ENCODE peak calls at places on chromosomes 13 and 19, in nine cellular contexts. C is choroid plexus epithelial cell; T is OCI-LY7; Y is AG10803; P is astrocyte of the cerebellum; B is CD8-positive, alpha-beta T cell; U is uterus; A is adrenal gland; R is NB4. K is an unnamed sample.

GRCh38 chr13:24511019-24511823 is 1.4 kb downstream of the PARP4 start:
- DNase-seq in B (peak), Y (peak), P (peak), C (peak), U (no peak), R (peak), A (peak), T (peak), K (peak)

GRCh38 chr19:51686171-51686570 is 7.0 kb upstream of the SPACA6 start:
- DNase-seq in U (no peak), Y (no peak), A (no peak), T (no peak), B (no peak), R (no peak), C (no peak), P (no peak), K (no peak)

GRCh38 chr13:47087841-47088240 is 191.0 kb upstream of the HTR2A start:
- DNase-seq in C (peak), T (no peak), Y (peak), P (no peak), R (peak), A (no peak), U (no peak), B (no peak), K (peak)

GRCh38 chr13:70544706-70545105 is 436.5 kb upstream of the KLHL1 start:
- DNase-seq in A (no peak), T (no peak), B (no peak), C (no peak), Y (no peak), R (no peak), P (no peak), U (no peak), K (no peak)

GRCh38 chr13:19152403-19152802 is 29.2 kb downstream of the TUBA3C start:
- DNase-seq in A (no peak), P (no peak), R (no peak), C (no peak), T (no peak), Y (no peak), B (no peak), U (no peak), K (no peak)

GRCh38 chr13:102902789-102903347 is 57.0 kb downstream of the ERCC5 start:
- DNase-seq in B (no peak), A (no peak), Y (no peak), T (no peak), R (no peak), U (no peak), P (no peak), C (peak), K (no peak)

GRCh38 chr19:45280471-45280961 is 29.4 kb downstream of the MARK4 start:
- DNase-seq in T (no peak), U (no peak), Y (no peak), C (no peak), B (no peak), P (no peak), R (no peak), A (no peak), K (no peak)

GRCh38 chr13:91347996-91348905 is 764 bp downstream of the MIR17HG start:
- DNase-seq in B (peak), P (no peak), A (peak), Y (peak), T (peak), C (peak), R (no peak), U (peak), K (peak)

GRCh38 chr19:14550201-14550754 is 20.9 kb downstream of the TECR start:
- DNase-seq in T (no peak), C (peak), B (no peak), Y (no peak), U (no peak), A (peak), P (no peak), R (no peak), K (no peak)

GRCh38 chr19:30722801-30723200 is 350.6 kb downstream of the ZNF536 start:
- DNase-seq in A (no peak), R (no peak), T (no peak), U (no peak), P (no peak), C (no peak), Y (no peak), B (no peak), K (no peak)

DNA sequence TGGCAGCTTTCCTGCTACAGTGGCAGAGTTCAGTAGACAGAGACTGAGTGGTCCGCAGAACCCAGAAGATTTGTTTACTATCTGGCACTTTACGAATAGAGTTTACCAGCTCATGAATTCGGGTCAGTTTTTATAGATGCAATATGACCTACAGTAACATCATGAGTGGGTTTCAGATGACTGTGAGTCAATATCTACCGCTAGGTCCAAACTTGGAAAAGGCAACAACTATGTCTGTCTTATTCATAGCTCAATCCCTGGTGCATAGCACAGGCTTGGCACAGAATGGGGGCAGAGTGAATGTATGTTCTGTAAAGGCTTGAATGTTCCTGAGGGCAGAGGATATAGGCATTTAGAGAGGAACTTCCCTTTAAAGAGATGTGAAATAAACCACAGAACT is 65.2 kb downstream of the RAP2A start:
- DNase-seq in B (no peak), A (no peak), T (no peak), Y (no peak), C (no peak), P (no peak), R (peak), U (no peak), K (no peak)
- H3K4me3 ChIP-seq in B (no peak), A (no peak), T (no peak), Y (no peak), C (no peak), P (no peak), R (no peak), U (no peak), K (no peak)

DNA sequence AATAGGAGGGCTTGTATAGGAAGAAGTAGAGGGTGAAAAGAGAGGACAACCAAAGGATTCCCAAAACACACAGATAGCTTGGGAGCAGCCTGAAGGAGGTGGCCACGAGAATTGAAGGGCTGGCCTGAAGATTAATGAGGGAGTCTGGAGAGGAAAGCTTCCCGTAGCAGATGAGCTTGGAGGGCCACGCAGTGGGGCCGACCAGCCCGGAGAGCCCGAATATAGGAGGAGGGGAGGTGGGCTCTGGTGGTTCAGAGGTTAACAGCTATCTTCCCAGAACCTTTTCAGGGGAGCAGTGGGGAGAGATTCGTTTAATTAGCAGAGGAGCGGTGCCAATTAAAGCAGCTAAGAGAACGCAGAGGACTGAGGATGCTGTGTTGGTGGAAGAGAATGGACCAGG is 154.9 kb downstream of the STK24 start:
- DNase-seq in R (no peak), Y (no peak), T (no peak), P (no peak), B (no peak), U (no peak), A (no peak), C (no peak), K (no peak)
- TF ChIP-seq CTCF in R (no peak), Y (no peak), T (no peak), P (no peak), B (no peak), U (no peak), A (no peak), C (no peak), K (no peak)

DNA sequence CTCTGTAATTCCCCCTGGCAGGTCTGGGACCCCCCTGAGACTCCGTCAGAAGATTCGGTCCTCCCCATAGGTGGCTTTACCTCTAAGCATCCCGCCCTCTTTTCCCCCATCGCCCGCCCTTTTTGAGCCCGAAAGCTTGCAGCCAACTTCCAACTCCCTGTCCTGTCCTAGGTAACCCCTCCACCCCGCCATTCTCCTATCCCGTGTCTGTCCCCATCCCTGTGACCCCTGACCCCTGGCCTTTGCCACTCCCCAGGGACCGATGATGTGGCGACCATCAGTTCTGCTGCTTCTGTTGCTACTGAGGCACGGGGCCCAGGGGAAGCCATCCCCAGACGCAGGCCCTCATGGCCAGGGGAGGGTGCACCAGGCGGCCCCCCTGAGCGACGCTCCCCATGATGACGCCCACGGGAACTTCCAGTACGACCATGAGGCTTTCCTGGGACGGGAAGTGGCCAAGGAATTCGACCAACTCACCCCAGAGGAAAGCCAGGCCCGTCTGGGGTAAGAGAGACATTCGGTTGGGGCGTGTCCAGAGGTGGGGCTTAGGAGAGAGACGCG is 488 bp downstream of the RCN3 start:
- DNase-seq in C (peak), B (no peak), Y (peak), P (no peak), T (no peak), R (no peak), A (peak), U (peak), K (peak)
- H3K4me3 ChIP-seq in C (peak), B (peak), Y (peak), P (peak), T (no peak), R (no peak), A (no peak), U (peak), K (peak)

DNA sequence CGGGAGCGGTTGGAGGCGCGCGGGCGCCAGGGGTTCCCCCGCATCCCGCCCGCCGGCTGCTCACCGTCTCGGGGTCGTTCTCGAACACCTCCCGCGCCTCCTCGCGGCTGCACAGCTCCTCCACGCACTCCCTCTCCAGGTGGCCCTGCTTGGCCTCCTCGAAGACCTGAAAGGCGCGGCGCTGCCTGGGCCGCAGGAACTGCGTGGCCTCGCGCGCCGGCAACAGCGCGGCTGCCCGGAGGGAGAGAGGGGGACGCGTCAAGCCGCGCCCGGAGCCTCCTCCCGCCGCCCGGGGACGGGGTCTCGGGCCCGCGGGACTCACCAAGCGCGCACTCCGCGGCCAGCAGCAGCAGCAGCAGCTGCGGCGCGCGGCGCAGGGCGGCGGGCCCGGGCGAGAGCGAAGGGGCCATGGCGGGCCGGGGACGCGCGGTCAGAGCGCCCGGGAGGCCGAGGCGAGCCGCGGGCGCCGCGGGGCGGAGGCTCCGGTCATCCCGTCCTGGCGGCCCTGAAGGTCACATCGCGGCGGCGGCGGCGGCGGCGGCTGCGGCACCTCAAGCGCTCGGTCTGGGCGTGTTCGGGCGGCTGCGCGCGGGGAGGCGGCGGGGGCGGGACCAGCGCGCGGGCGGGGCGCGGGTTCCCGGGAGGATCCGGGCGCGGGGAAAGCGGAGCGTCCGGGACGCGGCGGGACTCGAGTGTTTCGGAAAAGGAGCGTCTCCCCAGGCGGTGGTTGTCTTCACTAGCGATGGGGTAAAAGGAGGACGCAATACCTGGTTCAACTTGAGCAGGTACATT is at the start of gene GAS6:
- DNase-seq in R (no peak), C (peak), P (no peak), U (peak), Y (peak), T (no peak), B (peak), A (no peak), K (peak)
- TF ChIP-seq CTCF in R (no peak), C (peak), P (peak), U (peak), Y (no peak), T (no peak), B (no peak), A (no peak), K (peak)

GRCh38 chr19:3821857-3822364 is 35.7 kb upstream of the MATK start:
- DNase-seq in R (peak), Y (peak), B (peak), U (peak), C (peak), A (peak), P (no peak), T (peak), K (peak)

GRCh38 chr19:3822683-3823344 is 36.6 kb upstream of the MATK start:
- DNase-seq in C (no peak), A (no peak), R (no peak), B (no peak), Y (no peak), U (no peak), P (no peak), T (no peak), K (no peak)

GRCh38 chr19:3823345-3823704 is 37.1 kb upstream of the MATK start:
- DNase-seq in R (no peak), A (no peak), Y (no peak), U (no peak), P (no peak), B (no peak), T (no peak), C (no peak), K (no peak)

GRCh38 chr19:3819989-3820388 is 33.8 kb upstream of the MATK start:
- DNase-seq in C (no peak), P (no peak), R (no peak), T (no peak), B (no peak), A (no peak), U (no peak), Y (no peak), K (no peak)

GRCh38 chr19:3821156-3821555 is 35.0 kb upstream of the MATK start:
- DNase-seq in B (no peak), A (no peak), C (no peak), Y (no peak), P (no peak), T (no peak), R (no peak), U (no peak), K (no peak)
- H3K4me3 ChIP-seq in B (no peak), A (no peak), C (no peak), Y (no peak), P (no peak), T (no peak), R (no peak), U (no peak), K (no peak)

DNA sequence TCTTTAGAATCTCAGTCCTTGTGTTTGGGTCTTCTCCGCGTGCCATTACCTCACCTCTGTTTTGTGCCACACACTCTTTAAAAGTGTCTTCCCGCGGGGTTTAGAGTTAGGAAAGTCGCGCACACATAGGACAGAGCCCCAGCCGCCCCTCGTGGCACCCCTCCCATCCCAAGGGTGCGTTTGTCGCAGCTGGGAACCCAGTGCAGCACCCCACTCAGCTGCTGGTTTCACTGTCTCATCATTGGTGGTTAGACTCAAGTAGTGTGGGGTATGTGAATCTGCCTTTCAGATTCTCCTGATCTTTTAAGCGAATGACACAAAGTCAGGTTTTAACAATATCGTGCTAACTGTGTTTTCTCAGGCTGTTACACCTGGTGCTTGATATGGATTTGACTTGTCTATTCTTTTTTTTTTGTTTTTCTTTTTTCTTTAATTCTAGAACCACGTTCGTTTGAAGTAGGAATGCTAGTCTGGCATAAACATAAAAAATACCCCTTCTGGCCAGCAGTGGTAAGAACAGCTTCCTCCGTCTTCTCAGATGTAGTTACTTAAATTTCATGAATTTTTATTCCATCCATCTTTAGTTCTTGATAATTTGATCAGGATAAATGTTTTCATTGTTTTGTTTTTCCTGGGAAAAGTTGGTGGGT is 19.5 kb upstream of the NDUFS7 start:
- DNase-seq in P (no peak), T (no peak), U (no peak), B (peak), A (no peak), R (no peak), C (peak), Y (no peak), K (peak)
- TF ChIP-seq CTCF in P (peak), T (peak), U (no peak), B (peak), A (no peak), R (no peak), C (peak), Y (peak), K (no peak)